ENCODE peak calls at places on chromosomes 16 and 17, in ten cellular contexts. One of them, this sample, is unnamed. For H3K4me1 and H3K9me3, the result is how much of the 10 kb centered on the place peaks cover.

GRCh38 chr17:75876190-75876937 is 2.0 kb downstream of the TRIM47 start:
- DNase-seq in heart right ventricle: no peak
- DNase-seq in tibial nerve: no peak
- DNase-seq in breast epithelium: no peak
- DNase-seq in heart left ventricle: peak
- DNase-seq in fibroblast of lung: no peak
- DNase-seq in CD8-positive, alpha-beta T cell: peak
- DNase-seq in right lobe of liver: peak
- DNase-seq in spleen: peak
- DNase-seq in left ventricle myocardium inferior: peak
- DNase-seq in this sample: peak

GRCh38 chr17:18026408-18026776 is 12.6 kb downstream of the ATPAF2 start:
- DNase-seq in heart right ventricle: peak
- DNase-seq in tibial nerve: no peak
- DNase-seq in breast epithelium: no peak
- DNase-seq in heart left ventricle: peak
- DNase-seq in fibroblast of lung: peak
- DNase-seq in CD8-positive, alpha-beta T cell: peak
- DNase-seq in right lobe of liver: no peak
- DNase-seq in spleen: no peak
- DNase-seq in left ventricle myocardium inferior: peak
- DNase-seq in this sample: no peak

GRCh38 chr17:61815863-61816523 is 47.3 kb downstream of the BRIP1 start:
- DNase-seq in heart right ventricle: no peak
- DNase-seq in tibial nerve: no peak
- DNase-seq in breast epithelium: no peak
- DNase-seq in heart left ventricle: no peak
- DNase-seq in fibroblast of lung: no peak
- DNase-seq in CD8-positive, alpha-beta T cell: no peak
- DNase-seq in right lobe of liver: no peak
- DNase-seq in spleen: no peak
- DNase-seq in left ventricle myocardium inferior: no peak
- DNase-seq in this sample: no peak

GRCh38 chr16:61616088-61616487 is 420.1 kb downstream of the CDH8 start:
- DNase-seq in heart right ventricle: no peak
- DNase-seq in tibial nerve: no peak
- DNase-seq in breast epithelium: no peak
- DNase-seq in heart left ventricle: no peak
- DNase-seq in fibroblast of lung: no peak
- DNase-seq in CD8-positive, alpha-beta T cell: no peak
- DNase-seq in right lobe of liver: no peak
- DNase-seq in spleen: no peak
- DNase-seq in left ventricle myocardium inferior: no peak
- DNase-seq in this sample: no peak

GRCh38 chr17:14604920-14605599 is 304.2 kb downstream of the HS3ST3B1 start:
- DNase-seq in heart right ventricle: peak
- DNase-seq in tibial nerve: no peak
- DNase-seq in breast epithelium: no peak
- DNase-seq in heart left ventricle: peak
- DNase-seq in fibroblast of lung: no peak
- DNase-seq in CD8-positive, alpha-beta T cell: no peak
- DNase-seq in right lobe of liver: no peak
- DNase-seq in spleen: peak
- DNase-seq in left ventricle myocardium inferior: peak
- DNase-seq in this sample: peak

GRCh38 chr16:425082-425718 is at the start of gene RAB11FIP3:
- DNase-seq in heart right ventricle: peak
- DNase-seq in tibial nerve: peak
- DNase-seq in breast epithelium: no peak
- DNase-seq in heart left ventricle: peak
- DNase-seq in fibroblast of lung: peak
- DNase-seq in CD8-positive, alpha-beta T cell: peak
- DNase-seq in right lobe of liver: peak
- DNase-seq in spleen: peak
- DNase-seq in left ventricle myocardium inferior: peak
- DNase-seq in this sample: peak

GRCh38 chr16:15608398-15609285 is 34.3 kb downstream of the MARF1 start:
- DNase-seq in heart right ventricle: no peak
- DNase-seq in tibial nerve: no peak
- DNase-seq in breast epithelium: no peak
- DNase-seq in heart left ventricle: no peak
- DNase-seq in fibroblast of lung: peak
- DNase-seq in CD8-positive, alpha-beta T cell: no peak
- DNase-seq in right lobe of liver: no peak
- DNase-seq in spleen: no peak
- DNase-seq in left ventricle myocardium inferior: no peak
- DNase-seq in this sample: no peak

GRCh38 chr16:24837969-24838368 is 7.8 kb upstream of the SLC5A11 start:
- DNase-seq in heart right ventricle: no peak
- DNase-seq in tibial nerve: no peak
- DNase-seq in breast epithelium: no peak
- DNase-seq in heart left ventricle: no peak
- DNase-seq in fibroblast of lung: no peak
- DNase-seq in CD8-positive, alpha-beta T cell: no peak
- DNase-seq in right lobe of liver: no peak
- DNase-seq in spleen: no peak
- DNase-seq in left ventricle myocardium inferior: no peak
- DNase-seq in this sample: no peak

GRCh38 chr17:72397687-72398086 is 276.9 kb downstream of the SOX9 start:
- DNase-seq in heart right ventricle: no peak
- DNase-seq in tibial nerve: no peak
- DNase-seq in breast epithelium: no peak
- DNase-seq in heart left ventricle: no peak
- DNase-seq in fibroblast of lung: peak
- DNase-seq in CD8-positive, alpha-beta T cell: no peak
- DNase-seq in right lobe of liver: no peak
- DNase-seq in spleen: no peak
- DNase-seq in left ventricle myocardium inferior: no peak
- DNase-seq in this sample: no peak

GRCh38 chr17:68200689-68201424 is 47.0 kb upstream of the AMZ2 start:
- DNase-seq in heart right ventricle: peak
- DNase-seq in tibial nerve: peak
- DNase-seq in breast epithelium: peak
- DNase-seq in heart left ventricle: peak
- DNase-seq in fibroblast of lung: peak
- DNase-seq in CD8-positive, alpha-beta T cell: peak
- DNase-seq in right lobe of liver: peak
- DNase-seq in spleen: peak
- DNase-seq in left ventricle myocardium inferior: peak
- DNase-seq in this sample: peak

GRCh38 chr16:8885674-8886592 is 3.8 kb downstream of the LITAFD start:
- DNase-seq in heart right ventricle: no peak
- DNase-seq in tibial nerve: no peak
- DNase-seq in breast epithelium: no peak
- DNase-seq in heart left ventricle: no peak
- DNase-seq in fibroblast of lung: peak
- DNase-seq in CD8-positive, alpha-beta T cell: no peak
- DNase-seq in right lobe of liver: peak
- DNase-seq in spleen: peak
- DNase-seq in left ventricle myocardium inferior: no peak
- DNase-seq in this sample: peak

GRCh38 chr17:29622337-29623282 is at the start of gene CORO6:
- DNase-seq in heart right ventricle: peak
- DNase-seq in tibial nerve: no peak
- DNase-seq in breast epithelium: no peak
- DNase-seq in heart left ventricle: peak
- DNase-seq in fibroblast of lung: peak
- DNase-seq in CD8-positive, alpha-beta T cell: peak
- DNase-seq in right lobe of liver: peak
- DNase-seq in spleen: peak
- DNase-seq in left ventricle myocardium inferior: peak
- DNase-seq in this sample: no peak

GRCh38 chr16:79361132-79361751 is 239.3 kb downstream of the MAF start:
- DNase-seq in heart right ventricle: no peak
- DNase-seq in tibial nerve: no peak
- DNase-seq in breast epithelium: no peak
- DNase-seq in heart left ventricle: no peak
- DNase-seq in fibroblast of lung: no peak
- DNase-seq in CD8-positive, alpha-beta T cell: no peak
- DNase-seq in right lobe of liver: no peak
- DNase-seq in spleen: no peak
- DNase-seq in left ventricle myocardium inferior: no peak
- DNase-seq in this sample: no peak

GRCh38 chr16:9308300-9309209 is 217.1 kb downstream of the HAPSTR1 start:
- DNase-seq in heart right ventricle: no peak
- DNase-seq in tibial nerve: no peak
- DNase-seq in breast epithelium: no peak
- DNase-seq in heart left ventricle: no peak
- DNase-seq in fibroblast of lung: no peak
- DNase-seq in CD8-positive, alpha-beta T cell: no peak
- DNase-seq in right lobe of liver: peak
- DNase-seq in spleen: no peak
- DNase-seq in left ventricle myocardium inferior: no peak
- DNase-seq in this sample: no peak

GRCh38 chr16:31507617-31507928 is 618 bp downstream of the RUSF1 start:
- DNase-seq in heart right ventricle: no peak
- DNase-seq in tibial nerve: no peak
- DNase-seq in breast epithelium: no peak
- DNase-seq in heart left ventricle: no peak
- DNase-seq in fibroblast of lung: no peak
- DNase-seq in CD8-positive, alpha-beta T cell: no peak
- DNase-seq in right lobe of liver: no peak
- DNase-seq in spleen: no peak
- DNase-seq in left ventricle myocardium inferior: no peak
- DNase-seq in this sample: no peak

GRCh38 chr16:74774223-74775139 is at the start of gene FA2H:
- DNase-seq in heart right ventricle: peak
- DNase-seq in tibial nerve: no peak
- DNase-seq in breast epithelium: peak
- DNase-seq in heart left ventricle: peak
- DNase-seq in fibroblast of lung: peak
- DNase-seq in CD8-positive, alpha-beta T cell: peak
- DNase-seq in right lobe of liver: peak
- DNase-seq in spleen: peak
- DNase-seq in left ventricle myocardium inferior: peak
- DNase-seq in this sample: peak

GRCh38 chr16:30394603-30395154 is 541 bp upstream of the ZNF48 start:
- DNase-seq in heart right ventricle: no peak
- DNase-seq in tibial nerve: no peak
- DNase-seq in breast epithelium: no peak
- DNase-seq in heart left ventricle: no peak
- DNase-seq in fibroblast of lung: no peak
- DNase-seq in CD8-positive, alpha-beta T cell: no peak
- DNase-seq in right lobe of liver: no peak
- DNase-seq in spleen: no peak
- DNase-seq in left ventricle myocardium inferior: no peak
- DNase-seq in this sample: no peak

GRCh38 chr16:85749686-85750020 is 1.2 kb downstream of the C16orf74 start:
- DNase-seq in heart right ventricle: no peak
- DNase-seq in tibial nerve: no peak
- DNase-seq in breast epithelium: no peak
- DNase-seq in heart left ventricle: no peak
- DNase-seq in fibroblast of lung: no peak
- DNase-seq in CD8-positive, alpha-beta T cell: no peak
- DNase-seq in right lobe of liver: no peak
- DNase-seq in spleen: no peak
- DNase-seq in left ventricle myocardium inferior: no peak
- DNase-seq in this sample: no peak
- H3K4me3 ChIP-seq in heart right ventricle: no peak
- H3K4me3 ChIP-seq in tibial nerve: no peak
- H3K4me3 ChIP-seq in breast epithelium: peak
- H3K4me3 ChIP-seq in heart left ventricle: peak
- H3K4me3 ChIP-seq in fibroblast of lung: peak
- H3K4me3 ChIP-seq in CD8-positive, alpha-beta T cell: no peak
- H3K4me3 ChIP-seq in right lobe of liver: peak
- H3K4me3 ChIP-seq in spleen: peak
- H3K4me3 ChIP-seq in left ventricle myocardium inferior: peak
- H3K4me3 ChIP-seq in this sample: no peak

GRCh38 chr17:80738020-80738380 is 193.4 kb downstream of the RPTOR start:
- DNase-seq in heart right ventricle: no peak
- DNase-seq in tibial nerve: no peak
- DNase-seq in breast epithelium: no peak
- DNase-seq in heart left ventricle: no peak
- DNase-seq in fibroblast of lung: no peak
- DNase-seq in CD8-positive, alpha-beta T cell: no peak
- DNase-seq in right lobe of liver: no peak
- DNase-seq in spleen: no peak
- DNase-seq in left ventricle myocardium inferior: no peak
- DNase-seq in this sample: no peak
- H3K4me1 ChIP-seq in heart right ventricle: under half
- H3K4me1 ChIP-seq in tibial nerve: under half
- H3K4me1 ChIP-seq in breast epithelium: under half
- H3K4me1 ChIP-seq in heart left ventricle: under half
- H3K4me1 ChIP-seq in fibroblast of lung: under half
- H3K4me1 ChIP-seq in CD8-positive, alpha-beta T cell: half or more
- H3K4me1 ChIP-seq in right lobe of liver: under half
- H3K4me1 ChIP-seq in spleen: under half
- H3K4me1 ChIP-seq in left ventricle myocardium inferior: under half
- H3K4me1 ChIP-seq in this sample: under half

GRCh38 chr17:21678451-21679081 is 13.8 kb upstream of the KCNJ18 start:
- DNase-seq in heart right ventricle: no peak
- DNase-seq in tibial nerve: no peak
- DNase-seq in breast epithelium: peak
- DNase-seq in heart left ventricle: no peak
- DNase-seq in fibroblast of lung: no peak
- DNase-seq in CD8-positive, alpha-beta T cell: no peak
- DNase-seq in right lobe of liver: no peak
- DNase-seq in spleen: peak
- DNase-seq in left ventricle myocardium inferior: no peak
- DNase-seq in this sample: peak

GRCh38 chr17:21679256-21680146 is 12.8 kb upstream of the KCNJ18 start:
- DNase-seq in heart right ventricle: no peak
- DNase-seq in tibial nerve: no peak
- DNase-seq in breast epithelium: peak
- DNase-seq in heart left ventricle: no peak
- DNase-seq in fibroblast of lung: no peak
- DNase-seq in CD8-positive, alpha-beta T cell: no peak
- DNase-seq in right lobe of liver: peak
- DNase-seq in spleen: peak
- DNase-seq in left ventricle myocardium inferior: no peak
- DNase-seq in this sample: no peak

GRCh38 chr17:21676281-21677111 is 15.8 kb upstream of the KCNJ18 start:
- DNase-seq in heart right ventricle: no peak
- DNase-seq in tibial nerve: no peak
- DNase-seq in breast epithelium: peak
- DNase-seq in heart left ventricle: no peak
- DNase-seq in fibroblast of lung: no peak
- DNase-seq in CD8-positive, alpha-beta T cell: no peak
- DNase-seq in right lobe of liver: no peak
- DNase-seq in spleen: peak
- DNase-seq in left ventricle myocardium inferior: no peak
- DNase-seq in this sample: peak

GRCh38 chr17:21677911-21678310 is 14.4 kb upstream of the KCNJ18 start:
- DNase-seq in heart right ventricle: no peak
- DNase-seq in tibial nerve: no peak
- DNase-seq in breast epithelium: peak
- DNase-seq in heart left ventricle: no peak
- DNase-seq in fibroblast of lung: no peak
- DNase-seq in CD8-positive, alpha-beta T cell: no peak
- DNase-seq in right lobe of liver: no peak
- DNase-seq in spleen: peak
- DNase-seq in left ventricle myocardium inferior: no peak
- DNase-seq in this sample: peak

GRCh38 chr17:21677126-21677910 is 15.0 kb upstream of the KCNJ18 start:
- DNase-seq in heart right ventricle: no peak
- DNase-seq in tibial nerve: no peak
- DNase-seq in breast epithelium: peak
- DNase-seq in heart left ventricle: no peak
- DNase-seq in fibroblast of lung: no peak
- DNase-seq in CD8-positive, alpha-beta T cell: no peak
- DNase-seq in right lobe of liver: no peak
- DNase-seq in spleen: peak
- DNase-seq in left ventricle myocardium inferior: no peak
- DNase-seq in this sample: no peak
- H3K9me3 ChIP-seq in heart right ventricle: under half
- H3K9me3 ChIP-seq in tibial nerve: under half
- H3K9me3 ChIP-seq in breast epithelium: under half
- H3K9me3 ChIP-seq in heart left ventricle: under half
- H3K9me3 ChIP-seq in fibroblast of lung: under half
- H3K9me3 ChIP-seq in CD8-positive, alpha-beta T cell: under half
- H3K9me3 ChIP-seq in right lobe of liver: under half
- H3K9me3 ChIP-seq in spleen: under half
- H3K9me3 ChIP-seq in left ventricle myocardium inferior: under half
- H3K9me3 ChIP-seq in this sample: under half

GRCh38 chr17:5254903-5255521 is 20.4 kb upstream of the SCIMP start:
- DNase-seq in heart right ventricle: no peak
- DNase-seq in tibial nerve: no peak
- DNase-seq in breast epithelium: no peak
- DNase-seq in heart left ventricle: no peak
- DNase-seq in fibroblast of lung: no peak
- DNase-seq in CD8-positive, alpha-beta T cell: no peak
- DNase-seq in right lobe of liver: no peak
- DNase-seq in spleen: peak
- DNase-seq in left ventricle myocardium inferior: no peak
- DNase-seq in this sample: peak
- H3K4me3 ChIP-seq in heart right ventricle: no peak
- H3K4me3 ChIP-seq in tibial nerve: no peak
- H3K4me3 ChIP-seq in breast epithelium: no peak
- H3K4me3 ChIP-seq in heart left ventricle: no peak
- H3K4me3 ChIP-seq in fibroblast of lung: no peak
- H3K4me3 ChIP-seq in CD8-positive, alpha-beta T cell: no peak
- H3K4me3 ChIP-seq in right lobe of liver: no peak
- H3K4me3 ChIP-seq in spleen: no peak
- H3K4me3 ChIP-seq in left ventricle myocardium inferior: no peak
- H3K4me3 ChIP-seq in this sample: no peak

This sample was measured in aorta.